ENCODE peak calls at places on chromosomes 6 and 20, in six cellular contexts. A, Q, H, T, O and G are unnamed samples.
A peak's percentile ranks its signal among the peaks of the same experiment; 100 is the strongest.

GRCh38 chr20:38076548-38076947 is 43.0 kb downstream of the RPRD1B start:
- DNase-seq in O (no peak), T (no peak), H (no peak), Q (no peak), A (no peak), G (no peak)

GRCh38 chr20:38260378-38261053 is at the start of gene KIAA1755:
- DNase-seq in H (peak; percentile 40), A (no peak), O (peak; percentile 36), Q (no peak), T (peak; percentile 43), G (peak; percentile 34)

GRCh38 chr6:105692630-105693212 is 289.8 kb upstream of the PREP start:
- DNase-seq in Q (no peak), A (no peak), O (no peak), H (no peak), T (no peak), G (no peak)

GRCh38 chr20:23746321-23746720 is 4.4 kb downstream of the CST1 start:
- DNase-seq in H (no peak), O (no peak), T (no peak), A (no peak), Q (no peak), G (no peak)

GRCh38 chr20:48275737-48276342 is 490.6 kb upstream of the SULF2 start:
- DNase-seq in Q (no peak), H (no peak), O (peak; percentile 37), T (no peak), A (no peak), G (no peak)

GRCh38 chr20:63226020-63226943 is 9.4 kb upstream of the BIRC7 start:
- DNase-seq in O (no peak), H (no peak), A (no peak), T (no peak), Q (no peak), G (no peak)

GRCh38 chr20:13243826-13244376 is 22.8 kb downstream of the ISM1 start:
- DNase-seq in H (no peak), A (no peak), T (no peak), O (no peak), Q (no peak), G (no peak)

GRCh38 chr6:143594647-143595046 is 83.1 kb upstream of the PHACTR2 start:
- DNase-seq in O (no peak), T (no peak), Q (no peak), A (no peak), H (no peak), G (no peak)

GRCh38 chr20:61055642-61056041 is 196.4 kb upstream of the CDH4 start:
- DNase-seq in O (no peak), Q (peak; percentile 53), H (no peak), A (no peak), T (no peak), G (no peak)

GRCh38 chr6:96171112-96171511 is 155.3 kb downstream of the FUT9 start:
- DNase-seq in O (no peak), Q (no peak), A (no peak), T (no peak), H (no peak), G (no peak)
- H3K4me1 ChIP-seq in O (no peaks in the 10 kb centered on the region), Q (no peaks in the 10 kb centered on the region), A (no peaks in the 10 kb centered on the region), T (no peaks in the 10 kb centered on the region), H (no peaks in the 10 kb centered on the region), G (no peaks in the 10 kb centered on the region)

DNA sequence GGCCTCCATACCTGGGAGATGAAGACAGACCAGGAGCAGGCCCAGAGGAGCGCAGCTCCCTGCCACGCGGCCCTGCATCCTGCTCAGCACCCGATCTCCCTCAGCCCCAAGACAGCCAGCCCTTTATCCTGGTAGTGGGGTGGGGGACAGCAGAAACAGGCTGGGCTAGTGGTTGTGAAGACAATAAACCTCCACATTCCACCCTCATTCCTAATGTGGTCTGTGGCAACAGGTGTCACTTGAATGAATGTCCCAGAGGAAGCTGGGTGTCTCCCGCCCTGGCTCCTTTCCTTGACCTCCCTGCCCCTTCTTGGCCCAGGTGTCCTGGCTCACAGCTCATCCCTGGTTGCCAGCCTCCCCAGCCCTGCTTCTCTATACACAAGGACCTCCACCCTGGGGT is at the start of gene C6orf15:
- DNase-seq in Q (no peak), H (no peak), O (no peak), T (no peak), A (no peak), G (no peak)
- H3K27ac ChIP-seq in Q (no peak within 1 kb of the TSS), H (no peak within 1 kb of the TSS), O (no peak within 1 kb of the TSS), T (no peak within 1 kb of the TSS), A (no peak within 1 kb of the TSS), G (no peak within 1 kb of the TSS)

GRCh38 chr6:25788305-25788922 is 33.9 kb downstream of the SLC17A4 start:
- DNase-seq in Q (no peak), H (peak; percentile 21), O (peak; percentile 75), T (peak; percentile 71), A (peak; percentile 51), G (peak; percentile 45)
- TF ChIP-seq CTCF in Q (peak; percentile 24), H (peak; percentile 31), O (peak; percentile 65), T (peak; percentile 73), A (peak; percentile 62), G (peak; percentile 23)

GRCh38 chr6:159128978-159129377 is 40.2 kb upstream of the FNDC1 start:
- DNase-seq in A (no peak), T (no peak), H (no peak), O (no peak), Q (no peak), G (no peak)

GRCh38 chr6:159127701-159128100 is 41.5 kb upstream of the FNDC1 start:
- DNase-seq in O (no peak), Q (no peak), T (no peak), A (no peak), H (no peak), G (no peak)

GRCh38 chr6:159126590-159126989 is 42.6 kb upstream of the FNDC1 start:
- DNase-seq in O (no peak), H (peak; percentile 72), T (no peak), Q (no peak), A (no peak), G (peak; percentile 85)

GRCh38 chr6:159125014-159125609 is 44.1 kb upstream of the FNDC1 start:
- DNase-seq in T (no peak), O (no peak), H (no peak), Q (no peak), A (no peak), G (no peak)

DNA sequence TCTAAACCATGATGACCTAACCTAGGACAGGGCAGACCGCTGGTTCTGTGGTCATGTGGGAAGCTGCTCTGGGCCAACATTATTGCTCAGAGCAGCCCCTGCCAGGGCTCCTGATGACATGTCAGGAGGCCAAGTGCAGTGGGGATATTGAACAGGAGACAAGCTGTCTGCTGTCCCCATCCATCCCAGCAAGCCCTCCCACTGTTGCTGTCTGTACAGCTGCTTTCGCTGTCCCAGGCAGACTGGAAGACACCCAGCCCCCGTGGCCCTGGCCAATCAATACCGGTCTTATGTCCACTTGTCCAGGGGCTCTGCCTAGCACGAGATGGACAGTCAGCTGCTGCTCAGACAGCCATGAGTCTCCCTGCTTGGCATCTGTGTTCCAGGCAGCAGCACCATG is 43.2 kb upstream of the FNDC1 start:
- DNase-seq in A (no peak), O (peak; percentile 11), H (peak; percentile 70), T (no peak), Q (no peak), G (peak; percentile 43)
- H3K4me1 ChIP-seq in A (no peaks in the 10 kb centered on the region), O (peaks cover 11% of the 10 kb centered on the region), H (peaks cover 43% of the 10 kb centered on the region), T (no peaks in the 10 kb centered on the region), Q (no peaks in the 10 kb centered on the region), G (peaks cover 28% of the 10 kb centered on the region)